ENCODE peak calls at places on chromosomes 12 and 14, in six cellular contexts. M is mucosa of descending colon; S is NCI-H2107; L is naive thymus-derived CD8-positive, alpha-beta T cell; W is retinal pigment epithelial cell; Y is colonic mucosa. G is an unnamed sample.
A peak's percentile ranks its signal among the peaks of the same experiment; 100 is the strongest.

GRCh38 chr14:88422036-88422435 is 36.6 kb downstream of the SPATA7 start:
- DNase-seq in M (no peak), S (no peak), L (no peak), W (no peak), Y (no peak), G (no peak)

GRCh38 chr12:28540324-28540714 is 350.1 kb downstream of the CCDC91 start:
- DNase-seq in M (no peak), S (no peak), L (no peak), W (no peak), Y (no peak), G (no peak)

GRCh38 chr12:110590806-110591326 is 7.7 kb upstream of the PPTC7 start:
- DNase-seq in M (no peak), S (no peak), L (no peak), W (no peak), Y (no peak), G (no peak)

GRCh38 chr12:120119395-120119973 is 2.9 kb upstream of the RAB35 start:
- DNase-seq in M (no peak), S (no peak), L (no peak), W (no peak), Y (no peak), G (no peak)

GRCh38 chr12:120102189-120103043 is 14.1 kb downstream of the RAB35 start:
- DNase-seq in M (no peak), S (no peak), L (no peak), W (no peak), Y (no peak), G (no peak)

GRCh38 chr14:94010625-94011024 is 13.5 kb downstream of the CCDC197 start:
- DNase-seq in M (no peak), S (no peak), L (no peak), W (no peak), Y (no peak), G (no peak)

GRCh38 chr12:104513681-104514080 is 56.9 kb downstream of the CHST11 start:
- DNase-seq in M (no peak), S (no peak), L (no peak), W (no peak), Y (no peak), G (no peak)

GRCh38 chr12:106767954-106768501 is 6.5 kb upstream of the RIC8B start:
- DNase-seq in M (no peak), S (no peak), L (no peak), W (peak; percentile 62), Y (no peak), G (peak; percentile 17)

GRCh38 chr12:31732926-31733548 is 4.2 kb upstream of the AMN1 start:
- DNase-seq in M (no peak), S (no peak), L (no peak), W (peak; percentile 85), Y (no peak), G (peak; percentile 80)

GRCh38 chr12:5921027-5921909 is 23.8 kb downstream of the ANO2 start:
- DNase-seq in M (no peak), S (no peak), L (no peak), W (no peak), Y (no peak), G (no peak)

GRCh38 chr14:24113801-24114535 is 609 bp upstream of the DCAF11 start:
- DNase-seq in M (peak; percentile 93), S (peak; percentile 72), L (peak; percentile 77), W (peak; percentile 82), Y (peak; percentile 94), G (peak; percentile 86)